ENCODE peak calls at places on chromosomes 2 and 18, in seven cellular contexts. N is lower leg skin, H is activated T-helper 1 cell treated with Interleukin-2 at 50 U/mL for 16 hours, Z is NCI-H510A treated with DMSO at 0.1 percent for 48 hours, D is left ventricle myocardium inferior, Y is neuronal stem cell, O is hippocampal formation. U is an unnamed sample.

GRCh38 chr2:230793573-230794359 is 71.0 kb upstream of the ITM2C start:
- DNase-seq in N (peak), H (peak), Z (no peak), D (peak), Y (no peak), O (peak), U (peak)

GRCh38 chr2:169670215-169670651 is 24.0 kb downstream of the CFAP210 start:
- DNase-seq in N (no peak), H (no peak), Z (no peak), D (no peak), Y (no peak), O (no peak), U (no peak)

GRCh38 chr2:68435605-68436004 is 31.5 kb downstream of the FBXO48 start:
- DNase-seq in N (no peak), H (no peak), Z (no peak), D (no peak), Y (no peak), O (no peak), U (no peak)

GRCh38 chr18:35267161-35267651 is 22.8 kb downstream of the ZSCAN30 start:
- DNase-seq in N (peak), H (peak), Z (peak), D (peak), Y (no peak), O (peak), U (no peak)

GRCh38 chr18:13392029-13392750 is 173.6 kb downstream of the LDLRAD4 start:
- DNase-seq in N (no peak), H (no peak), Z (peak), D (no peak), Y (no peak), O (no peak), U (no peak)

GRCh38 chr18:58174285-58174684 is 130.3 kb downstream of the NEDD4L start:
- DNase-seq in N (no peak), H (no peak), Z (no peak), D (no peak), Y (no peak), O (no peak), U (no peak)

GRCh38 chr2:236164983-236165301 is 3.2 kb downstream of the GBX2 start:
- DNase-seq in N (no peak), H (no peak), Z (no peak), D (no peak), Y (no peak), O (no peak), U (no peak)

GRCh38 chr2:240149943-240150784 is 9.7 kb upstream of the OTOS start:
- DNase-seq in N (no peak), H (no peak), Z (no peak), D (no peak), Y (peak), O (no peak), U (peak)

GRCh38 chr2:112750560-112750843 is 13.9 kb downstream of the CKAP2L start:
- DNase-seq in N (no peak), H (no peak), Z (no peak), D (no peak), Y (no peak), O (no peak), U (no peak)

GRCh38 chr18:21115519-21116411 is 4.2 kb upstream of the ROCK1 start:
- DNase-seq in N (no peak), H (no peak), Z (no peak), D (no peak), Y (no peak), O (no peak), U (no peak)